ENCODE peak calls at places on chromosomes 1 and 21, in four cellular contexts. One of them, this sample, is unnamed.

GRCh38 chr21:44291936-44292811 is 6.5 kb downstream of the AIRE start:
- DNase-seq in right lobe of liver: peak
- DNase-seq in GM04503: no peak
- DNase-seq in mesothelial cell of epicardium: no peak
- DNase-seq in this sample: no peak

GRCh38 chr1:113055570-113055969 is 17.4 kb upstream of the LRIG2 start:
- DNase-seq in mesothelial cell of epicardium: no peak
- DNase-seq in GM04503: no peak
- DNase-seq in right lobe of liver: no peak
- DNase-seq in this sample: no peak

GRCh38 chr1:15195420-15196052 is 42.0 kb downstream of the TMEM51 start:
- DNase-seq in right lobe of liver: no peak
- DNase-seq in GM04503: no peak
- DNase-seq in mesothelial cell of epicardium: no peak
- DNase-seq in this sample: no peak

GRCh38 chr1:205057808-205058575 is 15.0 kb downstream of the CNTN2 start:
- DNase-seq in mesothelial cell of epicardium: no peak
- DNase-seq in right lobe of liver: no peak
- DNase-seq in GM04503: no peak
- DNase-seq in this sample: no peak

GRCh38 chr1:17826165-17826488 is 71.0 kb downstream of the ACTL8 start:
- DNase-seq in GM04503: no peak
- DNase-seq in right lobe of liver: peak
- DNase-seq in mesothelial cell of epicardium: peak
- DNase-seq in this sample: peak

GRCh38 chr1:9861371-9861770 is 37.6 kb upstream of the CLSTN1 start:
- DNase-seq in right lobe of liver: no peak
- DNase-seq in mesothelial cell of epicardium: no peak
- DNase-seq in GM04503: no peak
- DNase-seq in this sample: no peak

GRCh38 chr1:204314209-204314892 is 45.4 kb downstream of the PLEKHA6 start:
- DNase-seq in mesothelial cell of epicardium: no peak
- DNase-seq in right lobe of liver: no peak
- DNase-seq in GM04503: no peak
- DNase-seq in this sample: no peak

GRCh38 chr1:48617227-48617626 is 145.2 kb upstream of the SPATA6 start:
- DNase-seq in GM04503: peak
- DNase-seq in mesothelial cell of epicardium: no peak
- DNase-seq in right lobe of liver: no peak
- DNase-seq in this sample: peak

GRCh38 chr1:69739181-69739580 is 171.5 kb downstream of the LRRC7 start:
- DNase-seq in right lobe of liver: no peak
- DNase-seq in GM04503: no peak
- DNase-seq in mesothelial cell of epicardium: no peak
- DNase-seq in this sample: no peak

GRCh38 chr1:45545553-45546310 is 4.9 kb upstream of the AKR1A1 start:
- DNase-seq in mesothelial cell of epicardium: no peak
- DNase-seq in GM04503: no peak
- DNase-seq in right lobe of liver: no peak
- DNase-seq in this sample: no peak

GRCh38 chr1:150889650-150890416 is 2.9 kb downstream of the CTXND2 start:
- DNase-seq in right lobe of liver: no peak
- DNase-seq in GM04503: no peak
- DNase-seq in mesothelial cell of epicardium: no peak
- DNase-seq in this sample: no peak

GRCh38 chr21:26007911-26008579 is 162.5 kb downstream of the APP start:
- DNase-seq in right lobe of liver: no peak
- DNase-seq in GM04503: peak
- DNase-seq in mesothelial cell of epicardium: no peak
- DNase-seq in this sample: peak

GRCh38 chr1:47844556-47844950 is 152.6 kb downstream of the TRABD2B start:
- DNase-seq in GM04503: no peak
- DNase-seq in mesothelial cell of epicardium: no peak
- DNase-seq in right lobe of liver: no peak
- DNase-seq in this sample: no peak

GRCh38 chr1:202084791-202085681 is 37.7 kb upstream of the GPR37L1 start:
- DNase-seq in GM04503: no peak
- DNase-seq in right lobe of liver: no peak
- DNase-seq in mesothelial cell of epicardium: no peak
- DNase-seq in this sample: no peak

GRCh38 chr1:165501975-165502358 is 41.8 kb upstream of the LRRC52 start:
- DNase-seq in GM04503: no peak
- DNase-seq in right lobe of liver: no peak
- DNase-seq in mesothelial cell of epicardium: no peak
- DNase-seq in this sample: no peak

GRCh38 chr1:69649383-69649782 is 81.7 kb downstream of the LRRC7 start:
- DNase-seq in GM04503: no peak
- DNase-seq in mesothelial cell of epicardium: no peak
- DNase-seq in right lobe of liver: no peak
- DNase-seq in this sample: no peak

GRCh38 chr21:43681650-43682049 is 22.3 kb downstream of the RRP1B start:
- DNase-seq in mesothelial cell of epicardium: no peak
- DNase-seq in right lobe of liver: no peak
- DNase-seq in GM04503: no peak
- DNase-seq in this sample: no peak

GRCh38 chr21:16324630-16325029 is 594.8 kb downstream of the USP25 start:
- DNase-seq in right lobe of liver: no peak
- DNase-seq in GM04503: no peak
- DNase-seq in mesothelial cell of epicardium: no peak
- DNase-seq in this sample: no peak

GRCh38 chr1:208242829-208243521 is 1.2 kb downstream of the PLXNA2 start:
- DNase-seq in right lobe of liver: peak
- DNase-seq in mesothelial cell of epicardium: no peak
- DNase-seq in GM04503: no peak
- DNase-seq in this sample: no peak